ENCODE peak calls at places on chromosomes 1 and 21, in four cellular contexts. One of them, this sample, is unnamed.

GRCh38 chr1:201468501-201468843 is 516 bp downstream of the PHLDA3 start:
- DNase-seq in CD8-positive, alpha-beta T cell: no peak
- DNase-seq in left ventricle myocardium inferior: peak
- DNase-seq in type B pancreatic cell: no peak
- DNase-seq in this sample: peak

GRCh38 chr1:6448749-6449631 is 17.0 kb downstream of the TNFRSF25 start:
- DNase-seq in left ventricle myocardium inferior: no peak
- DNase-seq in CD8-positive, alpha-beta T cell: no peak
- DNase-seq in type B pancreatic cell: no peak
- DNase-seq in this sample: no peak

GRCh38 chr21:33937931-33938339 is 22.3 kb upstream of the ATP5PO start:
- DNase-seq in left ventricle myocardium inferior: no peak
- DNase-seq in type B pancreatic cell: no peak
- DNase-seq in CD8-positive, alpha-beta T cell: no peak
- DNase-seq in this sample: no peak

GRCh38 chr1:84146375-84147032 is 2.4 kb downstream of the PRKACB start:
- DNase-seq in left ventricle myocardium inferior: no peak
- DNase-seq in CD8-positive, alpha-beta T cell: no peak
- DNase-seq in type B pancreatic cell: no peak
- DNase-seq in this sample: no peak

GRCh38 chr1:231683439-231684165 is 57.0 kb downstream of the DISC1 start:
- DNase-seq in left ventricle myocardium inferior: peak
- DNase-seq in CD8-positive, alpha-beta T cell: no peak
- DNase-seq in type B pancreatic cell: no peak
- DNase-seq in this sample: no peak

GRCh38 chr1:238258510-238258909 is 367.8 kb upstream of the ZP4 start:
- DNase-seq in CD8-positive, alpha-beta T cell: no peak
- DNase-seq in left ventricle myocardium inferior: no peak
- DNase-seq in type B pancreatic cell: no peak
- DNase-seq in this sample: no peak

GRCh38 chr1:20711285-20712209 is 6.3 kb downstream of the KIF17 start:
- DNase-seq in CD8-positive, alpha-beta T cell: no peak
- DNase-seq in type B pancreatic cell: no peak
- DNase-seq in left ventricle myocardium inferior: no peak
- DNase-seq in this sample: no peak

GRCh38 chr1:36925251-36925650 is 109.1 kb downstream of the GRIK3 start:
- DNase-seq in CD8-positive, alpha-beta T cell: no peak
- DNase-seq in left ventricle myocardium inferior: no peak
- DNase-seq in type B pancreatic cell: no peak
- DNase-seq in this sample: no peak

GRCh38 chr1:44822981-44823451 is 14.7 kb downstream of the BTBD19 start:
- DNase-seq in left ventricle myocardium inferior: no peak
- DNase-seq in CD8-positive, alpha-beta T cell: no peak
- DNase-seq in type B pancreatic cell: no peak
- DNase-seq in this sample: no peak

GRCh38 chr1:15431571-15431948 is 6.7 kb upstream of the CTRC start:
- DNase-seq in CD8-positive, alpha-beta T cell: no peak
- DNase-seq in type B pancreatic cell: no peak
- DNase-seq in left ventricle myocardium inferior: no peak
- DNase-seq in this sample: no peak

GRCh38 chr1:177045156-177045555 is 119.4 kb downstream of the ASTN1 start:
- DNase-seq in left ventricle myocardium inferior: no peak
- DNase-seq in type B pancreatic cell: no peak
- DNase-seq in CD8-positive, alpha-beta T cell: no peak
- DNase-seq in this sample: no peak

GRCh38 chr1:202213361-202214088 is 19.9 kb downstream of the LGR6 start:
- DNase-seq in left ventricle myocardium inferior: no peak
- DNase-seq in CD8-positive, alpha-beta T cell: no peak
- DNase-seq in type B pancreatic cell: no peak
- DNase-seq in this sample: no peak

GRCh38 chr1:56034222-56034621 is 545.1 kb downstream of the PLPP3 start:
- DNase-seq in CD8-positive, alpha-beta T cell: no peak
- DNase-seq in left ventricle myocardium inferior: no peak
- DNase-seq in type B pancreatic cell: no peak
- DNase-seq in this sample: no peak

GRCh38 chr1:215114154-215114933 is 31.8 kb downstream of the KCNK2 start:
- DNase-seq in CD8-positive, alpha-beta T cell: no peak
- DNase-seq in type B pancreatic cell: no peak
- DNase-seq in left ventricle myocardium inferior: no peak
- DNase-seq in this sample: no peak

GRCh38 chr1:59045137-59045536 is 251.8 kb upstream of the FGGY start:
- DNase-seq in left ventricle myocardium inferior: no peak
- DNase-seq in type B pancreatic cell: no peak
- DNase-seq in CD8-positive, alpha-beta T cell: no peak
- DNase-seq in this sample: no peak

GRCh38 chr1:70360321-70360720 is 5.8 kb upstream of the ANKRD13C start:
- DNase-seq in type B pancreatic cell: no peak
- DNase-seq in CD8-positive, alpha-beta T cell: no peak
- DNase-seq in left ventricle myocardium inferior: no peak
- DNase-seq in this sample: no peak

GRCh38 chr1:7373936-7374760 is 396.9 kb upstream of the VAMP3 start:
- DNase-seq in type B pancreatic cell: no peak
- DNase-seq in CD8-positive, alpha-beta T cell: no peak
- DNase-seq in left ventricle myocardium inferior: no peak
- DNase-seq in this sample: no peak

GRCh38 chr1:209627349-209628196 is 24.7 kb downstream of the LAMB3 start:
- DNase-seq in type B pancreatic cell: peak
- DNase-seq in CD8-positive, alpha-beta T cell: peak
- DNase-seq in left ventricle myocardium inferior: peak
- DNase-seq in this sample: peak

GRCh38 chr21:45522986-45523385 is 19.3 kb downstream of the SLC19A1 start:
- DNase-seq in type B pancreatic cell: peak
- DNase-seq in left ventricle myocardium inferior: no peak
- DNase-seq in CD8-positive, alpha-beta T cell: no peak
- DNase-seq in this sample: no peak

GRCh38 chr1:113057006-113057405 is 16.0 kb upstream of the LRIG2 start:
- DNase-seq in CD8-positive, alpha-beta T cell: no peak
- DNase-seq in type B pancreatic cell: no peak
- DNase-seq in left ventricle myocardium inferior: no peak
- DNase-seq in this sample: no peak

GRCh38 chr1:177282976-177283375 is 112.2 kb downstream of the BRINP2 start:
- DNase-seq in CD8-positive, alpha-beta T cell: no peak
- DNase-seq in left ventricle myocardium inferior: no peak
- DNase-seq in type B pancreatic cell: no peak
- DNase-seq in this sample: no peak

GRCh38 chr1:107991371-107992066 is 26.5 kb upstream of the VAV3 start:
- DNase-seq in type B pancreatic cell: no peak
- DNase-seq in CD8-positive, alpha-beta T cell: no peak
- DNase-seq in left ventricle myocardium inferior: no peak
- DNase-seq in this sample: no peak

GRCh38 chr1:115323366-115324004 is 14.6 kb downstream of the NGF start:
- DNase-seq in CD8-positive, alpha-beta T cell: no peak
- DNase-seq in type B pancreatic cell: no peak
- DNase-seq in left ventricle myocardium inferior: no peak
- DNase-seq in this sample: no peak

GRCh38 chr1:210629276-210629675 is 300.6 kb downstream of the HHAT start:
- DNase-seq in type B pancreatic cell: no peak
- DNase-seq in CD8-positive, alpha-beta T cell: no peak
- DNase-seq in left ventricle myocardium inferior: no peak
- DNase-seq in this sample: no peak

GRCh38 chr1:7902478-7903084 is 38.1 kb downstream of the TNFRSF9 start:
- DNase-seq in left ventricle myocardium inferior: peak
- DNase-seq in type B pancreatic cell: peak
- DNase-seq in CD8-positive, alpha-beta T cell: peak
- DNase-seq in this sample: peak

GRCh38 chr1:51325878-51326755 is 4.2 kb downstream of the TTC39A start:
- DNase-seq in CD8-positive, alpha-beta T cell: no peak
- DNase-seq in left ventricle myocardium inferior: no peak
- DNase-seq in type B pancreatic cell: no peak
- DNase-seq in this sample: no peak

GRCh38 chr1:181175955-181176354 is 87.5 kb downstream of the IER5 start:
- DNase-seq in type B pancreatic cell: no peak
- DNase-seq in CD8-positive, alpha-beta T cell: peak
- DNase-seq in left ventricle myocardium inferior: no peak
- DNase-seq in this sample: no peak

GRCh38 chr1:181174860-181175259 is 86.4 kb downstream of the IER5 start:
- DNase-seq in CD8-positive, alpha-beta T cell: peak
- DNase-seq in type B pancreatic cell: no peak
- DNase-seq in left ventricle myocardium inferior: no peak
- DNase-seq in this sample: no peak

GRCh38 chr1:181175356-181175755 is 86.9 kb downstream of the IER5 start:
- DNase-seq in left ventricle myocardium inferior: no peak
- DNase-seq in type B pancreatic cell: no peak
- DNase-seq in CD8-positive, alpha-beta T cell: peak
- DNase-seq in this sample: no peak

GRCh38 chr1:181172082-181172481 is 83.6 kb downstream of the IER5 start:
- DNase-seq in left ventricle myocardium inferior: no peak
- DNase-seq in type B pancreatic cell: no peak
- DNase-seq in CD8-positive, alpha-beta T cell: no peak
- DNase-seq in this sample: no peak

DNA sequence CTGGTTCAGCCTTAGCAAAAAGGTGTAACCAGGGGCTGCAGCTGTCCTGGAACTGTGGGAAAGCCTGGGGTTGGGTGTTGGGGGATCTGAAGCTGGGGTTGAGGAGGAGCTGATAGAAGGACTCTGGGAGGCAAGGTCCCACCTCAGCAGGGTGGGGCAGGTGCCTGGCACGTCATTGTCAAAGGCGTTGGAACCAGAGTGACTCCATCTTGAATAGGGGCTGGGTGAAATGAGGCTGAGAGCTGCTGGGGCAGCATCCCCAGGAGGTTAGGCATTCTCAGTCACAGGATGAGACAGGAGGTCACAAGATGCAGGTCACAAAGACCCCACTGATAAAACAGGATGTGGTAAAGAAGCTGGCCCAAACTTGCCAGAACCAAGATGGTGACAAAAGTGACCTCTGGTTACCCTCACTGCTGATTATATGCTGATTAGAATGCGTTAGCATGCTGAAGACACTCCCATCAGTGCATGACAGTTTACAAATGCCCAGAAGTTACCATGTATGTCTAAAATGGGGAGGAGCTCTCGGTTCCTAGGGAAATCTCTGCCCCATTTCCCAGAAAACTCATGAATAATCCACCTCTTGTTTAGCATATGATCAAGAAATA is 85.4 kb downstream of the IER5 start:
- DNase-seq in CD8-positive, alpha-beta T cell: no peak
- DNase-seq in type B pancreatic cell: no peak
- DNase-seq in left ventricle myocardium inferior: no peak
- DNase-seq in this sample: no peak
- TF ChIP-seq CTCF in CD8-positive, alpha-beta T cell: no peak
- TF ChIP-seq CTCF in type B pancreatic cell: no peak
- TF ChIP-seq CTCF in left ventricle myocardium inferior: no peak
- TF ChIP-seq CTCF in this sample: no peak

GRCh38 chr1:221335161-221336101 is 406.5 kb downstream of the DUSP10 start:
- DNase-seq in CD8-positive, alpha-beta T cell: no peak
- DNase-seq in type B pancreatic cell: no peak
- DNase-seq in left ventricle myocardium inferior: peak
- DNase-seq in this sample: no peak

GRCh38 chr1:221334082-221334481 is 407.8 kb downstream of the DUSP10 start:
- DNase-seq in left ventricle myocardium inferior: no peak
- DNase-seq in type B pancreatic cell: no peak
- DNase-seq in CD8-positive, alpha-beta T cell: no peak
- DNase-seq in this sample: no peak

GRCh38 chr1:221327954-221328353 is 413.9 kb downstream of the DUSP10 start:
- DNase-seq in type B pancreatic cell: no peak
- DNase-seq in left ventricle myocardium inferior: no peak
- DNase-seq in CD8-positive, alpha-beta T cell: no peak
- DNase-seq in this sample: no peak

GRCh38 chr1:221328371-221328770 is 413.5 kb downstream of the DUSP10 start:
- DNase-seq in type B pancreatic cell: no peak
- DNase-seq in left ventricle myocardium inferior: no peak
- DNase-seq in CD8-positive, alpha-beta T cell: no peak
- DNase-seq in this sample: no peak

DNA sequence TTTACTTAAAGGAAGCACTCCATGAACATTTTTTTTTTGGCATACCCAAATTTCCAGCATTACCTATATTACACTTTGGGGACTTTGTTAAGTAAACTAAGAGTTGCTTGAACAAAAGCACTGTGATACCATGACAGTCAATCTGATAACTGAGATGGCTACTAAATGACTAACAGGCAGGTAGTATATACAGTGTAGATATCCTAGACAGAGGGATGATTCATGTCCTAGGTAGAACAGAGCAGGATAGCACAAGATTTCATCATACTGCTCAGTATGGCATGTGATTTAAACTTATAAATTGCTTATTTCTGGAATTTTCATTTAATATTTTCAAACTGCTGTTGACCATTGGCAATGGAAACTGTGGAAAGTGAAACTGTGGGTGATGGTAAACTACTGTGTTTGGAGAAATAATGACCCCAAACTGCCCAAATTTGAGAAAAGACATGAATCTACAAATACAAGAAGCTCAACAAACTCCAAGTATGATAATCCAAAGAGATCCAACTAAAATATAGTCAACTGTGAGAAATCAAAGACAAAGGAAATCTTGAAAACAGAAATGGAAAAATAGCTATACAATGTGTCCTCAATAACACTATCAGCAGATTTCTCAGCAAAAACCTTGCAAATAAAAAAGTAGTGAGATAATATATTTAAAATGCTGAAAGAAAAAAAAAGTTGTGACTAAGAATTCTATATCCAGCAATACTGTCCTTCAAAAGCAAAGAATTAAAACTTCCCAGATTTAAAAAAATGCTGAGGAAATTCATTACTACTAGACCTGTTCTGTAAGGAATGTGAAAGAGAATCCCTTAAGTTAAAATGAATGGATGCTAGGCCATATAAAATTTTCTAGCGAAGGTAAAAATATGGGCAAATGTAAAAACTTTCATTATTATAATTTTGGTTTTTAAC is 410.4 kb downstream of the DUSP10 start:
- DNase-seq in CD8-positive, alpha-beta T cell: no peak
- DNase-seq in type B pancreatic cell: no peak
- DNase-seq in left ventricle myocardium inferior: no peak
- DNase-seq in this sample: no peak
- TF ChIP-seq CTCF in CD8-positive, alpha-beta T cell: no peak
- TF ChIP-seq CTCF in type B pancreatic cell: no peak
- TF ChIP-seq CTCF in left ventricle myocardium inferior: no peak
- TF ChIP-seq CTCF in this sample: no peak

GRCh38 chr1:116510361-116510760 is 60.5 kb downstream of the CD58 start:
- DNase-seq in CD8-positive, alpha-beta T cell: no peak
- DNase-seq in left ventricle myocardium inferior: no peak
- DNase-seq in type B pancreatic cell: no peak
- DNase-seq in this sample: no peak
- TF ChIP-seq CTCF in CD8-positive, alpha-beta T cell: no peak
- TF ChIP-seq CTCF in left ventricle myocardium inferior: no peak
- TF ChIP-seq CTCF in type B pancreatic cell: no peak
- TF ChIP-seq CTCF in this sample: no peak

DNA sequence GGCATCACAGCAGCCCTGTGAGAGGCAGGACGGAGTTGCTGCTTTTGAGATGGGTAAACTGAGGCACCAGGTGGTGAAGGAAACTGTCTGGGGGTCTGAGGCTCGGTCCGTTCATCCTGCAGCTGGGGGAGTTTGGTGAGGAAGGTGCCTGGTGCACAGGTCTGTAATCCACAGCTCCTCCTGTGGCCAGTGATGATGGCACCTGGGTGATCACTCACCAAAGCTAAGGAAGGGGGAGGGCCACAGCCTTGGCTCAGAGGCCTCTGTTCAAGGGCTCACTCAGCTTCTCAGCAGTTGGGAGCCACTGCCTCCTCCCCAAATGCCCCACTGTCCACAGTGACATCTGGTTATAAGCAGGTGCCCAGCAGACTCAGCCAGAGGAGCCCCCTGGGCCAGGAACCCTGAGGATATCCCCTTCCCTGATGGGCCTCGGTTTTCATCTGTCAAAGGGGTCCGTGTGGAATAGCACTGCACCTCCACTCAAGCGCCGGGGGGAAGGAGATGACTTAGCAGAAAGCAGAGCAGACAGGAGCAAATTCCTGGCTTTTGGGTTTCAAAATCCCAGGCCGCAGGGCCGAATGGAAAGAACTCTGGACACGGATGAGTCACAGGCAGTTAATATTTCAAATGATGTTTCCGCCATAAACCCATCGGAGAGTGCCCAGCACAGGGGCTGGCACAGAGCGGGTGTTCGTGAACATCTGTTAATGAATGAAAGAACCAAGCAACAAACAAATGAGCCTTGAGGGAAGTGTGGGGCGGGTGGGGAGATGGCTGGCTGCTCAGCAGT is 82.8 kb downstream of the DMRTB1 start:
- DNase-seq in left ventricle myocardium inferior: no peak
- DNase-seq in type B pancreatic cell: no peak
- DNase-seq in CD8-positive, alpha-beta T cell: no peak
- DNase-seq in this sample: no peak
- TF ChIP-seq CTCF in left ventricle myocardium inferior: no peak
- TF ChIP-seq CTCF in type B pancreatic cell: peak
- TF ChIP-seq CTCF in CD8-positive, alpha-beta T cell: no peak
- TF ChIP-seq CTCF in this sample: peak